ENCODE peak calls at places on chromosomes 2 and 18, in ten cellular contexts. A, S, Z, Q, U, D, Y, M, W and R are unnamed samples.

GRCh38 chr18:63119647-63120046 is 199.9 kb downstream of the BCL2 start:
- DNase-seq in S (no peak), A (no peak), M (peak), Z (no peak), Y (no peak), U (peak), D (no peak), Q (no peak), W (no peak), R (peak)

GRCh38 chr18:3867768-3868445 is 417.9 kb downstream of the TGIF1 start:
- DNase-seq in Z (no peak), S (no peak), Q (no peak), Y (no peak), A (no peak), D (no peak), U (no peak), W (no peak), M (no peak), R (no peak)

GRCh38 chr2:53442783-53443182 is 324.8 kb upstream of the CHAC2 start:
- DNase-seq in Y (no peak), D (no peak), U (no peak), A (no peak), Q (peak), W (no peak), S (no peak), Z (no peak), M (peak), R (no peak)

GRCh38 chr18:5955861-5956260 is 60.5 kb upstream of the TMEM200C start:
- DNase-seq in Q (no peak), M (no peak), W (no peak), Z (no peak), D (no peak), U (peak), A (no peak), Y (no peak), S (no peak), R (no peak)

GRCh38 chr2:11314482-11314881 is 30.0 kb downstream of the ROCK2 start:
- DNase-seq in S (no peak), Z (no peak), Y (no peak), W (no peak), U (no peak), A (no peak), Q (no peak), M (no peak), D (no peak), R (no peak)

GRCh38 chr2:43274055-43274454 is 47.6 kb upstream of the ZFP36L2 start:
- DNase-seq in Q (no peak), Y (no peak), W (no peak), D (no peak), Z (no peak), U (no peak), M (no peak), A (no peak), S (no peak), R (no peak)

GRCh38 chr2:1731963-1732768 is 12.1 kb downstream of the PXDN start:
- DNase-seq in W (no peak), Q (peak), S (peak), D (no peak), U (peak), M (no peak), A (peak), Y (no peak), Z (no peak), R (no peak)

GRCh38 chr2:85753525-85754312 is at the start of gene ATOH8:
- DNase-seq in W (no peak), Q (peak), Z (peak), S (no peak), M (no peak), U (peak), Y (peak), A (peak), D (peak), R (peak)

GRCh38 chr2:197515277-197515797 is 529 bp upstream of the MOB4 start:
- DNase-seq in Y (no peak), Z (no peak), S (no peak), M (no peak), U (peak), W (no peak), A (no peak), D (no peak), Q (no peak), R (no peak)

GRCh38 chr2:221289389-221289788 is 282.7 kb downstream of the EPHA4 start:
- DNase-seq in A (no peak), S (no peak), U (peak), W (no peak), Q (no peak), Z (no peak), D (no peak), M (no peak), Y (no peak), R (no peak)

GRCh38 chr18:34122724-34123334 is 101.9 kb downstream of the NOL4 start:
- DNase-seq in Z (no peak), W (no peak), D (no peak), A (no peak), U (peak), Y (peak), S (peak), Q (peak), M (peak), R (no peak)

GRCh38 chr18:22377769-22378168 is 39.9 kb downstream of the CTAGE1 start:
- DNase-seq in Y (no peak), A (no peak), Q (no peak), U (no peak), Z (no peak), D (no peak), W (no peak), S (no peak), M (no peak), R (no peak)

GRCh38 chr18:46343940-46344372 is 239.8 kb downstream of the HAUS1 start:
- DNase-seq in Z (peak), W (no peak), A (no peak), D (peak), Y (no peak), U (no peak), Q (peak), M (no peak), S (no peak), R (no peak)

GRCh38 chr2:145000376-145000775 is 480.5 kb upstream of the ZEB2 start:
- DNase-seq in M (no peak), A (no peak), W (no peak), Z (no peak), Q (no peak), S (no peak), U (peak), Y (no peak), D (no peak), R (no peak)

GRCh38 chr2:25618676-25619075 is 54.7 kb downstream of the DTNB start:
- DNase-seq in U (peak), Y (peak), D (no peak), S (no peak), Q (no peak), A (no peak), M (no peak), W (no peak), Z (no peak), R (no peak)

GRCh38 chr18:9575558-9575957 is 38.8 kb downstream of the PPP4R1 start:
- DNase-seq in S (peak), W (peak), Z (peak), Q (peak), A (peak), M (peak), U (peak), Y (peak), D (no peak), R (no peak)

GRCh38 chr2:236545248-236545658 is 24.4 kb upstream of the ACKR3 start:
- DNase-seq in U (no peak), S (no peak), Q (no peak), A (no peak), Z (no peak), W (no peak), Y (no peak), M (no peak), D (no peak), R (no peak)

GRCh38 chr2:134020608-134021007 is 233.3 kb upstream of the MGAT5 start:
- DNase-seq in A (no peak), W (no peak), Q (no peak), D (no peak), Y (no peak), Z (no peak), M (no peak), U (no peak), S (no peak), R (no peak)

GRCh38 chr2:113078350-113078839 is 10.6 kb downstream of the IL1F10 start:
- DNase-seq in D (no peak), W (no peak), Z (no peak), U (peak), Y (no peak), Q (no peak), M (peak), A (no peak), S (no peak), R (no peak)

GRCh38 chr2:234142530-234142929 is 92.0 kb downstream of the SPP2 start:
- DNase-seq in A (no peak), S (no peak), Z (no peak), U (peak), Q (no peak), M (no peak), D (no peak), W (no peak), Y (peak), R (no peak)

GRCh38 chr2:28713582-28714292 is 37.9 kb upstream of the PPP1CB start:
- DNase-seq in U (peak), Y (peak), W (no peak), M (no peak), Z (no peak), S (no peak), Q (no peak), D (peak), A (no peak), R (no peak)
- H3K27ac ChIP-seq in U (no peak), Y (peak), W (peak), M (peak), Z (no peak), S (no peak), Q (no peak), D (no peak), A (no peak), R (no peak)

GRCh38 chr2:241802421-241802749 is 6.6 kb upstream of the NEU4 start:
- DNase-seq in D (no peak), S (no peak), M (no peak), Y (no peak), A (no peak), U (no peak), Z (no peak), Q (peak), W (no peak), R (no peak)
- H3K27ac ChIP-seq in D (no peak), S (no peak), M (no peak), Y (no peak), A (no peak), U (no peak), Z (no peak), Q (no peak), W (no peak), R (no peak)

GRCh38 chr18:55634545-55634944 is 46.6 kb upstream of the TCF4 start:
- DNase-seq in Q (no peak), M (no peak), A (no peak), W (no peak), U (peak), Z (no peak), D (no peak), Y (no peak), S (peak), R (no peak)
- H3K27ac ChIP-seq in Q (no peak), M (no peak), A (no peak), W (no peak), U (no peak), Z (no peak), D (no peak), Y (no peak), S (no peak), R (no peak)

DNA sequence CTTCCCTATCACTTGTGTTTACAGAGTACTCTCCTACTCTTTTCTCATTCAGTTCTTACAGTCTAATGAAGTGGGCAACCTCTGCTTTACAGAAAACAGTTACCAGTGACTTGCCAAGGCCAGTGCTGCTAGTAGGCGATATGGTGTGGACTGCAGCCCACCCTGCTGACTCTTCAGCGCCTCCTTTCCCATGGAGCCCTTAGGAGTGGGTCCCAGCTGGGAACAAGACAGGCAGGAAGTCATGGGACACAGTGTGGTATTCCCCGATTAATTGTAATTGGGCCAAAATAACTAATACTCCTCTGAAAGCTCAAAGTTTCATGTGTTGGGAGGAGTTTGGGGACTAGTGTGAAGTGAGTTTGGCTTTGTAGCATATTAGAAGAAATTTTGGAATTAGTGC is 120.1 kb upstream of the EML6 start:
- DNase-seq in A (no peak), D (no peak), S (no peak), Z (no peak), Q (no peak), U (no peak), Y (no peak), W (no peak), M (no peak), R (no peak)
- H3K27ac ChIP-seq in A (peak), D (peak), S (peak), Z (peak), Q (peak), U (peak), Y (no peak), W (peak), M (no peak), R (peak)

DNA sequence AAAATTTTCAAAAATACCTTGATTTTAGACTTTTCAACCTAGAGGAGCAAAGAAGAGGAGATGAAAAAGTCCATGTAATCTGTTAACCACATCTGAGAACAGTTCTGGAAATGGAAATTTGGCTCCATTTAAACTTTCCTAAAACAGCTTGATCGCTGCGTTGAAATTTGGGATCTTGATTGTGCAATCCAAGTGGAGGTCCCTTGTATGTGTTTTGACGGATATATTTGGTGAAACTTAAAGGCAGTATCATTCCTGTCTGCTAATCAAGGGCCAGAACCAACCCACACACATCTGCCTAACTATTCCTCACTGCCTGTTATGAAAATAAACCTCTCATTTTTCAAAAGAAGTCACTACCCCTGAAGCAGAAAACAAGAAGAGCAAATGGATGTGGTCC is 46.6 kb downstream of the SPATS2L start:
- DNase-seq in Y (no peak), Z (no peak), A (no peak), M (no peak), Q (no peak), S (no peak), W (no peak), D (no peak), U (peak), R (no peak)
- H3K27ac ChIP-seq in Y (peak), Z (no peak), A (peak), M (peak), Q (no peak), S (no peak), W (peak), D (peak), U (peak), R (no peak)

GRCh38 chr2:9666306-9666705 is 35.5 kb upstream of the YWHAQ start:
- DNase-seq in M (no peak), D (no peak), U (no peak), Z (no peak), W (no peak), A (no peak), Y (no peak), Q (no peak), S (no peak), R (no peak)
- H3K27ac ChIP-seq in M (no peak), D (no peak), U (peak), Z (no peak), W (no peak), A (no peak), Y (no peak), Q (no peak), S (no peak), R (no peak)

GRCh38 chr2:8525582-8526402 is 156.1 kb upstream of the ID2 start:
- DNase-seq in A (peak), Q (peak), S (no peak), Y (peak), W (peak), U (peak), M (peak), Z (peak), D (peak), R (peak)
- H3K27ac ChIP-seq in A (no peak), Q (peak), S (no peak), Y (no peak), W (peak), U (no peak), M (no peak), Z (peak), D (no peak), R (no peak)

DNA sequence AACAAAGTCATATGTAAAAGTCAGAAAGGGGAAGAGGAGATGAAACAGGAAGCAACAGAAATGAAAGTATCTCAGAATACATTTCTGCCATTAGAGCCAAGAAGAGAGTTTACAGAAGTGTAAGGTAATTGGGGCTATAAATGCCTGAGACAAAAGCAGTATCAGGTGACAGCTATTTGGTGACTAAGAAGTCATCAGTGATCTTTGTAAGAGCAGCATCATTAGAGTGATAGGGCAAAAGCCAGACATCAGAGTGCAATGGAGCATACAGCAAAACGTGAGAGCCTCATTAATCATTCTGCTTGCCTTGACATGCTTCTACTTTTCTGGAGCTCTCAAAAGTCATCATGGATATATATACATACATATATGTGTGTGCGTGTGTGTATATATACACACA is 804.7 kb upstream of the PIK3C3 start:
- DNase-seq in W (no peak), D (no peak), Y (no peak), Q (no peak), Z (no peak), A (no peak), U (no peak), S (no peak), M (no peak), R (no peak)
- H3K27ac ChIP-seq in W (no peak), D (no peak), Y (no peak), Q (no peak), Z (no peak), A (no peak), U (no peak), S (no peak), M (no peak), R (no peak)

GRCh38 chr2:149006883-149007543 is 31.5 kb upstream of the LYPD6B start:
- DNase-seq in S (no peak), M (no peak), D (no peak), W (peak), U (no peak), A (no peak), Q (no peak), Z (no peak), Y (no peak), R (no peak)

GRCh38 chr2:149002891-149003740 is 35.4 kb upstream of the LYPD6B start:
- DNase-seq in S (no peak), Z (no peak), W (no peak), Y (no peak), A (peak), Q (no peak), M (no peak), D (no peak), U (no peak), R (no peak)

GRCh38 chr2:149008381-149008780 is 30.1 kb upstream of the LYPD6B start:
- DNase-seq in D (no peak), S (no peak), Y (no peak), W (no peak), Z (no peak), A (no peak), U (no peak), M (no peak), Q (no peak), R (no peak)

GRCh38 chr2:149004836-149005235 is 33.7 kb upstream of the LYPD6B start:
- DNase-seq in U (peak), Q (no peak), Z (no peak), W (no peak), A (no peak), S (no peak), D (no peak), Y (no peak), M (no peak), R (no peak)

DNA sequence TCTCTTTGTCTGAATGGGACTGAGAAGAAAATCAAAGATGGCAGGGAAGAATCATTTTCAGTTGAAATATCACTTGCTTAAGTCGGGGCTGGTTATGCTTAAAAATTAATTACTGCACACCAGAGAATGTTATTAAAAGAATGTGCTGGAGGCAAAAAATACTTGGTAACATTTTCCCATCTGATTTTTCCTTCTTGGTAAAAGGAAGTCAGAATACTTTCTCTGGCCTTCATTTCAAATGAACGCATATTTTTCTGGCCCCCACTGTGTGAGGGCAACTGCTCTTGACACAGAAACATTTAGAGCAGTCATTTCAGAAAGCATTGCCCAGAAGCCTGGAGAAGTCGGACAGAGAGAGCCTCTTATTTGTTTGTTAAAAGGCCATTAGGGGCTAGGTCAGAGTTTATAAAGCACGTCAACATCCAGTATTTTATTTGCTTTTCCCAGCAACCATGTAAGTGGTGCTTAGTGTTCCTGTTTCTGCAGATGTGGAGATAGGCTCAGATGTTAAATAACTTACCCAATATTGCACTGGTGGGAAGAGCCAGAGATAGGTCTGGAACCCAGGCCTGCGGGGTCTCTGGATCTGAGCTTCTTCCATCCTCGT is 32.9 kb upstream of the LYPD6B start:
- DNase-seq in W (no peak), Y (no peak), D (no peak), Z (no peak), A (no peak), U (no peak), M (no peak), Q (no peak), S (no peak), R (no peak)
- H3K27ac ChIP-seq in W (peak), Y (no peak), D (no peak), Z (no peak), A (no peak), U (peak), M (no peak), Q (no peak), S (no peak), R (no peak)

DNA sequence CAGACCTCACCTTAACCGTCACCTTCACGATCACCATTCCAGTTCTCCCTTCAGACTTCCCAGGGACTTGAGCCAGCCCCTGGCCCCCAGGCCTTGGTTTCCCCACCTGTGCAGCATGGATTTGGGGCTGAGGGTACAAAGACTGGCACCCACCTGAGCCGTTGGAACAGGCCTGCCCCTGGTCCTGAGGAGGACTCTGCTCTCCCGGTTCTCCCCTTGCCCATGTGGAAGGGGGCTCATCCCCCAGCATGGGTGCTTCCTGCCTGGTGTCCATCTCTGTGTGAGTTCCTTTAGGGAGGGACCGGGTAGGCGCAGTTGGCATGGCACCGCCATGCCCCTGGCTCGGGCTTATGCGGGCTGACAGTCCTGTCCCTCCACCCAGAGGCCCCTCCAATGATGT is 10.9 kb upstream of the GPR35 start:
- DNase-seq in U (no peak), S (no peak), A (no peak), Y (no peak), M (no peak), Q (no peak), W (no peak), D (peak), Z (no peak), R (no peak)
- H3K27ac ChIP-seq in U (no peak), S (no peak), A (no peak), Y (no peak), M (no peak), Q (no peak), W (no peak), D (no peak), Z (no peak), R (no peak)